ENCODE peak calls at places on chromosomes 12 and 14, in seven cellular contexts. B, D, X, C, I, T and N are unnamed samples.

GRCh38 chr14:50335989-50336391 is 23.9 kb downstream of the DMAC2L start:
- DNase-seq in B (no peak), D (peak; percentile 27), X (no peak), C (no peak), I (no peak), T (no peak), N (peak; percentile 49)

GRCh38 chr12:46524778-46525177 is 152.2 kb upstream of the SLC38A2 start:
- DNase-seq in B (peak; percentile 70), D (peak; percentile 76), X (peak; percentile 31), C (no peak), I (peak; percentile 92), T (no peak), N (peak; percentile 80)

GRCh38 chr14:64719601-64720000 is 15.4 kb downstream of the PLEKHG3 start:
- DNase-seq in B (no peak), D (no peak), X (no peak), C (no peak), I (peak; percentile 80), T (no peak), N (no peak)

GRCh38 chr12:57887631-57888406 is 41.3 kb upstream of the CTDSP2 start:
- DNase-seq in B (no peak), D (peak; percentile 76), X (peak; percentile 46), C (no peak), I (no peak), T (peak; percentile 80), N (peak; percentile 15)

GRCh38 chr12:104280703-104281458 is 22.7 kb upstream of the EID3 start:
- DNase-seq in B (peak; percentile 33), D (peak; percentile 93), X (peak; percentile 83), C (no peak), I (no peak), T (peak; percentile 84), N (peak; percentile 94)

GRCh38 chr14:85090681-85091080 is 439.3 kb upstream of the FLRT2 start:
- DNase-seq in B (no peak), D (peak; percentile 7), X (no peak), C (no peak), I (no peak), T (no peak), N (peak; percentile 61)

GRCh38 chr12:131052891-131053290 is 99.2 kb downstream of the ADGRD1 start:
- DNase-seq in B (no peak), D (no peak), X (no peak), C (no peak), I (no peak), T (no peak), N (no peak)

GRCh38 chr14:97185186-97185585 is 388.0 kb downstream of the VRK1 start:
- DNase-seq in B (peak; percentile 38), D (no peak), X (no peak), C (no peak), I (no peak), T (no peak), N (no peak)

GRCh38 chr12:89390802-89391673 is 38.7 kb upstream of the DUSP6 start:
- DNase-seq in B (peak; percentile 40), D (peak; percentile 82), X (peak; percentile 24), C (no peak), I (no peak), T (peak; percentile 85), N (peak; percentile 90)

GRCh38 chr14:35221462-35221861 is 70.7 kb upstream of the PSMA6 start:
- DNase-seq in B (no peak), D (peak; percentile 8), X (no peak), C (no peak), I (no peak), T (no peak), N (no peak)

GRCh38 chr14:105299654-105300541 is 903 bp downstream of the BRF1 start:
- DNase-seq in B (no peak), D (peak; percentile 30), X (no peak), C (no peak), I (peak; percentile 89), T (no peak), N (no peak)

GRCh38 chr12:71639341-71639760 is 24.3 kb downstream of the ZFC3H1 start:
- DNase-seq in B (no peak), D (peak; percentile 13), X (no peak), C (no peak), I (no peak), T (peak; percentile 4), N (no peak)

GRCh38 chr14:59583755-59584154 is 7.1 kb upstream of the CCDC175 start:
- DNase-seq in B (no peak), D (peak; percentile 12), X (peak; percentile 12), C (no peak), I (no peak), T (no peak), N (peak; percentile 79)

GRCh38 chr12:109764776-109765492 is 51.3 kb downstream of the FAM222A start:
- DNase-seq in B (no peak), D (no peak), X (no peak), C (no peak), I (peak; percentile 81), T (no peak), N (no peak)

GRCh38 chr14:57371013-57371412 is 19.4 kb upstream of the NAA30 start:
- DNase-seq in B (no peak), D (no peak), X (no peak), C (no peak), I (no peak), T (no peak), N (no peak)

GRCh38 chr12:30761730-30762129 is 7.0 kb upstream of the CAPRIN2 start:
- DNase-seq in B (no peak), D (no peak), X (no peak), C (no peak), I (no peak), T (no peak), N (no peak)

GRCh38 chr14:106094654-106095189 is 568.3 kb downstream of the TMEM121 start:
- DNase-seq in B (no peak), D (peak; percentile 1), X (no peak), C (peak; percentile 58), I (no peak), T (no peak), N (peak; percentile 0)

GRCh38 chr14:49893309-49894213 is 679 bp downstream of the ARF6 start:
- DNase-seq in B (peak; percentile 78), D (peak; percentile 38), X (no peak), C (peak; percentile 63), I (peak; percentile 94), T (peak; percentile 60), N (peak; percentile 59)

GRCh38 chr12:92971869-92972524 is 42.9 kb upstream of the EEA1 start:
- DNase-seq in B (no peak), D (peak; percentile 83), X (peak; percentile 78), C (no peak), I (no peak), T (peak; percentile 54), N (peak; percentile 94)

GRCh38 chr14:24436355-24437019 is 6.1 kb downstream of the SDR39U1 start:
- DNase-seq in B (peak; percentile 74), D (peak; percentile 81), X (peak; percentile 77), C (no peak), I (no peak), T (peak; percentile 56), N (peak; percentile 76)

GRCh38 chr14:21268612-21269251 is 510 bp downstream of the HNRNPC start:
- DNase-seq in B (peak; percentile 87), D (peak; percentile 57), X (no peak), C (no peak), I (no peak), T (peak; percentile 49), N (peak; percentile 75)

GRCh38 chr14:68787235-68787727 is 5.6 kb downstream of the ZFP36L1 start:
- DNase-seq in B (peak; percentile 55), D (peak; percentile 42), X (no peak), C (no peak), I (peak; percentile 90), T (no peak), N (peak; percentile 36)

GRCh38 chr12:68776976-68777610 is 30.9 kb upstream of the MDM2 start:
- DNase-seq in B (no peak), D (no peak), X (no peak), C (no peak), I (peak; percentile 20), T (no peak), N (no peak)

GRCh38 chr12:14629832-14630688 is 62.4 kb upstream of the PLBD1 start:
- DNase-seq in B (peak; percentile 86), D (peak; percentile 65), X (peak; percentile 55), C (peak; percentile 3), I (peak; percentile 92), T (peak; percentile 56), N (peak; percentile 71)

GRCh38 chr12:58206876-58207275 is 265.5 kb downstream of the ATP23 start:
- DNase-seq in B (no peak), D (no peak), X (no peak), C (no peak), I (no peak), T (no peak), N (no peak)

GRCh38 chr12:69062838-69063237 is 129.9 kb upstream of the CPM start:
- DNase-seq in B (no peak), D (no peak), X (no peak), C (no peak), I (no peak), T (no peak), N (no peak)